ENCODE peak calls at places on chromosomes 6 and 20, in five cellular contexts. One of them, this sample, is unnamed.

GRCh38 chr6:56864171-56864616 is 90.7 kb upstream of the BEND6 start:
- DNase-seq in iris pigment epithelial cell: no peak
- DNase-seq in SK-MEL-5: no peak
- DNase-seq in PC-9: peak
- DNase-seq in AG20443: no peak
- DNase-seq in this sample: no peak

GRCh38 chr20:42963796-42964195 is 225.9 kb downstream of the PTPRT start:
- DNase-seq in AG20443: no peak
- DNase-seq in iris pigment epithelial cell: no peak
- DNase-seq in PC-9: no peak
- DNase-seq in SK-MEL-5: no peak
- DNase-seq in this sample: no peak

GRCh38 chr20:58803533-58803932 is 47.2 kb downstream of the GNAS-AS1 start:
- DNase-seq in SK-MEL-5: no peak
- DNase-seq in AG20443: no peak
- DNase-seq in iris pigment epithelial cell: no peak
- DNase-seq in PC-9: no peak
- DNase-seq in this sample: no peak

GRCh38 chr6:35722121-35722761 is 14.6 kb upstream of the ARMC12 start:
- DNase-seq in iris pigment epithelial cell: no peak
- DNase-seq in SK-MEL-5: no peak
- DNase-seq in PC-9: no peak
- DNase-seq in AG20443: no peak
- DNase-seq in this sample: no peak

GRCh38 chr6:38443750-38444149 is 196.0 kb downstream of the BTBD9 start:
- DNase-seq in PC-9: no peak
- DNase-seq in AG20443: no peak
- DNase-seq in SK-MEL-5: no peak
- DNase-seq in iris pigment epithelial cell: peak
- DNase-seq in this sample: no peak

GRCh38 chr6:121305957-121306607 is 28.2 kb downstream of the TBC1D32 start:
- DNase-seq in AG20443: no peak
- DNase-seq in iris pigment epithelial cell: peak
- DNase-seq in SK-MEL-5: peak
- DNase-seq in PC-9: peak
- DNase-seq in this sample: peak

GRCh38 chr20:34213213-34213612 is 28.0 kb upstream of the ASIP start:
- DNase-seq in PC-9: no peak
- DNase-seq in SK-MEL-5: no peak
- DNase-seq in AG20443: no peak
- DNase-seq in iris pigment epithelial cell: no peak
- DNase-seq in this sample: no peak

GRCh38 chr6:161429921-161430490 is 156.1 kb upstream of the AGPAT4 start:
- DNase-seq in SK-MEL-5: peak
- DNase-seq in PC-9: no peak
- DNase-seq in AG20443: no peak
- DNase-seq in iris pigment epithelial cell: no peak
- DNase-seq in this sample: no peak

GRCh38 chr20:23289249-23289648 is 61.3 kb upstream of the NXT1 start:
- DNase-seq in AG20443: no peak
- DNase-seq in PC-9: no peak
- DNase-seq in SK-MEL-5: no peak
- DNase-seq in iris pigment epithelial cell: no peak
- DNase-seq in this sample: no peak

GRCh38 chr6:157557541-157557940 is 176.6 kb downstream of the ZDHHC14 start:
- DNase-seq in AG20443: no peak
- DNase-seq in SK-MEL-5: no peak
- DNase-seq in iris pigment epithelial cell: no peak
- DNase-seq in PC-9: no peak
- DNase-seq in this sample: no peak

GRCh38 chr6:157531169-157531985 is 150.4 kb downstream of the ZDHHC14 start:
- DNase-seq in iris pigment epithelial cell: no peak
- DNase-seq in AG20443: no peak
- DNase-seq in PC-9: no peak
- DNase-seq in SK-MEL-5: no peak
- DNase-seq in this sample: no peak

GRCh38 chr6:166619912-166620311 is 7.1 kb downstream of the RPS6KA2 start:
- DNase-seq in iris pigment epithelial cell: peak
- DNase-seq in PC-9: peak
- DNase-seq in AG20443: peak
- DNase-seq in SK-MEL-5: no peak
- DNase-seq in this sample: no peak

GRCh38 chr20:17878912-17879602 is 89.5 kb downstream of the SNX5 start:
- DNase-seq in AG20443: no peak
- DNase-seq in iris pigment epithelial cell: no peak
- DNase-seq in SK-MEL-5: no peak
- DNase-seq in PC-9: no peak
- DNase-seq in this sample: no peak

GRCh38 chr20:63082308-63082938 is 75.7 kb upstream of the BHLHE23 start:
- DNase-seq in AG20443: peak
- DNase-seq in PC-9: no peak
- DNase-seq in iris pigment epithelial cell: peak
- DNase-seq in SK-MEL-5: peak
- DNase-seq in this sample: no peak

GRCh38 chr6:142819603-142820335 is 125.2 kb downstream of the HIVEP2 start:
- DNase-seq in AG20443: no peak
- DNase-seq in SK-MEL-5: no peak
- DNase-seq in iris pigment epithelial cell: peak
- DNase-seq in PC-9: no peak
- DNase-seq in this sample: no peak

GRCh38 chr20:37413354-37413753 is 67.4 kb downstream of the SRC start:
- DNase-seq in SK-MEL-5: no peak
- DNase-seq in iris pigment epithelial cell: no peak
- DNase-seq in PC-9: no peak
- DNase-seq in AG20443: no peak
- DNase-seq in this sample: no peak

GRCh38 chr6:11428895-11429294 is 108.7 kb upstream of the TMEM170B start:
- DNase-seq in AG20443: peak
- DNase-seq in iris pigment epithelial cell: peak
- DNase-seq in SK-MEL-5: peak
- DNase-seq in PC-9: peak
- DNase-seq in this sample: no peak

GRCh38 chr20:23454816-23455215 is 2.1 kb upstream of the CST11 start:
- DNase-seq in SK-MEL-5: no peak
- DNase-seq in PC-9: no peak
- DNase-seq in iris pigment epithelial cell: no peak
- DNase-seq in AG20443: no peak
- DNase-seq in this sample: no peak

GRCh38 chr20:43961116-43961515 is 46.5 kb downstream of the TOX2 start:
- DNase-seq in PC-9: no peak
- DNase-seq in SK-MEL-5: no peak
- DNase-seq in AG20443: no peak
- DNase-seq in iris pigment epithelial cell: no peak
- DNase-seq in this sample: no peak

GRCh38 chr6:158677906-158678305 is 28.1 kb downstream of the SYTL3 start:
- DNase-seq in iris pigment epithelial cell: no peak
- DNase-seq in AG20443: no peak
- DNase-seq in PC-9: no peak
- DNase-seq in SK-MEL-5: no peak
- DNase-seq in this sample: no peak

GRCh38 chr6:44004625-44005506 is 122.4 kb downstream of the MRPL14 start:
- DNase-seq in AG20443: no peak
- DNase-seq in iris pigment epithelial cell: no peak
- DNase-seq in PC-9: no peak
- DNase-seq in SK-MEL-5: peak
- DNase-seq in this sample: peak

GRCh38 chr6:97215157-97215769 is 67.8 kb downstream of the MMS22L start:
- DNase-seq in AG20443: peak
- DNase-seq in PC-9: no peak
- DNase-seq in iris pigment epithelial cell: peak
- DNase-seq in SK-MEL-5: peak
- DNase-seq in this sample: peak

GRCh38 chr6:47677381-47678100 is 20.8 kb upstream of the ADGRF4 start:
- DNase-seq in iris pigment epithelial cell: no peak
- DNase-seq in AG20443: no peak
- DNase-seq in PC-9: no peak
- DNase-seq in SK-MEL-5: no peak
- DNase-seq in this sample: no peak

GRCh38 chr6:81933648-81934047 is 181.2 kb upstream of the TENT5A start:
- DNase-seq in iris pigment epithelial cell: peak
- DNase-seq in AG20443: no peak
- DNase-seq in SK-MEL-5: no peak
- DNase-seq in PC-9: peak
- DNase-seq in this sample: no peak

GRCh38 chr6:94372229-94372628 is 952.9 kb upstream of the EPHA7 start:
- DNase-seq in iris pigment epithelial cell: no peak
- DNase-seq in SK-MEL-5: peak
- DNase-seq in PC-9: no peak
- DNase-seq in AG20443: no peak
- DNase-seq in this sample: peak

GRCh38 chr6:88848870-88849269 is 114.5 kb downstream of the RNGTT start:
- DNase-seq in iris pigment epithelial cell: no peak
- DNase-seq in AG20443: no peak
- DNase-seq in PC-9: no peak
- DNase-seq in SK-MEL-5: no peak
- DNase-seq in this sample: no peak

GRCh38 chr6:135938588-135939215 is 87.2 kb downstream of the PDE7B start:
- DNase-seq in PC-9: no peak
- DNase-seq in iris pigment epithelial cell: peak
- DNase-seq in AG20443: peak
- DNase-seq in SK-MEL-5: peak
- DNase-seq in this sample: peak

GRCh38 chr6:146968041-146968760 is 236.0 kb upstream of the STXBP5 start:
- DNase-seq in PC-9: peak
- DNase-seq in AG20443: peak
- DNase-seq in iris pigment epithelial cell: peak
- DNase-seq in SK-MEL-5: peak
- DNase-seq in this sample: peak

GRCh38 chr20:59729476-59729875 is 125.1 kb downstream of the PHACTR3 start:
- DNase-seq in AG20443: no peak
- DNase-seq in SK-MEL-5: no peak
- DNase-seq in iris pigment epithelial cell: no peak
- DNase-seq in PC-9: no peak
- DNase-seq in this sample: no peak

GRCh38 chr20:7967199-7967844 is 27.1 kb upstream of the HAO1 start:
- DNase-seq in PC-9: no peak
- DNase-seq in iris pigment epithelial cell: peak
- DNase-seq in AG20443: peak
- DNase-seq in SK-MEL-5: no peak
- DNase-seq in this sample: no peak

GRCh38 chr20:9220874-9221547 is 152.1 kb downstream of the PLCB4 start:
- DNase-seq in PC-9: no peak
- DNase-seq in iris pigment epithelial cell: peak
- DNase-seq in SK-MEL-5: no peak
- DNase-seq in AG20443: peak
- DNase-seq in this sample: no peak

GRCh38 chr6:39892490-39893129 is 41.7 kb downstream of the MOCS1 start:
- DNase-seq in AG20443: peak
- DNase-seq in SK-MEL-5: peak
- DNase-seq in iris pigment epithelial cell: peak
- DNase-seq in PC-9: no peak
- DNase-seq in this sample: peak

GRCh38 chr6:80174931-80175572 is 68.6 kb downstream of the BCKDHB start:
- DNase-seq in AG20443: peak
- DNase-seq in PC-9: no peak
- DNase-seq in SK-MEL-5: no peak
- DNase-seq in iris pigment epithelial cell: peak
- DNase-seq in this sample: no peak

GRCh38 chr20:4227085-4227821 is 211.9 kb upstream of the RNF24 start:
- DNase-seq in PC-9: peak
- DNase-seq in iris pigment epithelial cell: peak
- DNase-seq in SK-MEL-5: peak
- DNase-seq in AG20443: peak
- DNase-seq in this sample: no peak

GRCh38 chr6:55819811-55820210 is 55.6 kb downstream of the BMP5 start:
- DNase-seq in iris pigment epithelial cell: peak
- DNase-seq in SK-MEL-5: no peak
- DNase-seq in AG20443: no peak
- DNase-seq in PC-9: no peak
- DNase-seq in this sample: no peak

GRCh38 chr6:44254957-44255808 is 2.1 kb downstream of the SLC35B2 start:
- DNase-seq in PC-9: peak
- DNase-seq in SK-MEL-5: peak
- DNase-seq in AG20443: no peak
- DNase-seq in iris pigment epithelial cell: no peak
- DNase-seq in this sample: no peak

This sample was measured in pons.